ENCODE peak calls at places on chromosomes 6 and 20, in seven cellular contexts. One of them, this sample, is unnamed.

GRCh38 chr6:3356056-3356823 is 97.5 kb downstream of the PSMG4 start:
- DNase-seq in H7: peak
- DNase-seq in SJSA1: peak
- DNase-seq in pancreas: peak
- DNase-seq in heart right ventricle: peak
- DNase-seq in CD8-positive, alpha-beta memory T cell: peak
- DNase-seq in right cardiac atrium: peak
- DNase-seq in this sample: peak

GRCh38 chr6:10451828-10452509 is 37.1 kb upstream of the TFAP2A start:
- DNase-seq in H7: no peak
- DNase-seq in CD8-positive, alpha-beta memory T cell: no peak
- DNase-seq in heart right ventricle: no peak
- DNase-seq in SJSA1: peak
- DNase-seq in right cardiac atrium: no peak
- DNase-seq in pancreas: no peak
- DNase-seq in this sample: peak

GRCh38 chr6:106381871-106382270 is 21.4 kb downstream of the CRYBG1 start:
- DNase-seq in H7: no peak
- DNase-seq in pancreas: no peak
- DNase-seq in CD8-positive, alpha-beta memory T cell: no peak
- DNase-seq in heart right ventricle: no peak
- DNase-seq in right cardiac atrium: no peak
- DNase-seq in SJSA1: no peak
- DNase-seq in this sample: peak

GRCh38 chr6:107716688-107717089 is 107.4 kb downstream of the SCML4 start:
- DNase-seq in H7: peak
- DNase-seq in pancreas: no peak
- DNase-seq in SJSA1: no peak
- DNase-seq in right cardiac atrium: no peak
- DNase-seq in heart right ventricle: no peak
- DNase-seq in CD8-positive, alpha-beta memory T cell: peak
- DNase-seq in this sample: peak

GRCh38 chr6:137493218-137494038 is 766 bp downstream of the OLIG3 start:
- DNase-seq in SJSA1: no peak
- DNase-seq in pancreas: peak
- DNase-seq in H7: peak
- DNase-seq in CD8-positive, alpha-beta memory T cell: no peak
- DNase-seq in heart right ventricle: no peak
- DNase-seq in right cardiac atrium: no peak
- DNase-seq in this sample: no peak

GRCh38 chr6:25136879-25137278 is 142.3 kb upstream of the CARMIL1 start:
- DNase-seq in heart right ventricle: no peak
- DNase-seq in right cardiac atrium: no peak
- DNase-seq in pancreas: no peak
- DNase-seq in SJSA1: no peak
- DNase-seq in CD8-positive, alpha-beta memory T cell: no peak
- DNase-seq in H7: no peak
- DNase-seq in this sample: no peak

GRCh38 chr6:48983377-48983776 is 479.7 kb downstream of the MMUT start:
- DNase-seq in SJSA1: no peak
- DNase-seq in heart right ventricle: no peak
- DNase-seq in H7: no peak
- DNase-seq in right cardiac atrium: peak
- DNase-seq in CD8-positive, alpha-beta memory T cell: no peak
- DNase-seq in pancreas: no peak
- DNase-seq in this sample: no peak

GRCh38 chr6:84059082-84059481 is 25.5 kb downstream of the MRAP2 start:
- DNase-seq in heart right ventricle: no peak
- DNase-seq in H7: no peak
- DNase-seq in right cardiac atrium: no peak
- DNase-seq in pancreas: no peak
- DNase-seq in CD8-positive, alpha-beta memory T cell: no peak
- DNase-seq in SJSA1: no peak
- DNase-seq in this sample: no peak

GRCh38 chr6:683742-684440 is 9.0 kb downstream of the EXOC2 start:
- DNase-seq in right cardiac atrium: peak
- DNase-seq in H7: peak
- DNase-seq in CD8-positive, alpha-beta memory T cell: no peak
- DNase-seq in heart right ventricle: no peak
- DNase-seq in pancreas: no peak
- DNase-seq in SJSA1: peak
- DNase-seq in this sample: no peak

GRCh38 chr20:62768815-62769287 is 27.4 kb upstream of the MRGBP start:
- DNase-seq in heart right ventricle: peak
- DNase-seq in pancreas: peak
- DNase-seq in CD8-positive, alpha-beta memory T cell: no peak
- DNase-seq in H7: no peak
- DNase-seq in right cardiac atrium: peak
- DNase-seq in SJSA1: no peak
- DNase-seq in this sample: peak

GRCh38 chr6:56860466-56860865 is 94.4 kb upstream of the BEND6 start:
- DNase-seq in SJSA1: no peak
- DNase-seq in CD8-positive, alpha-beta memory T cell: no peak
- DNase-seq in right cardiac atrium: no peak
- DNase-seq in pancreas: no peak
- DNase-seq in H7: no peak
- DNase-seq in heart right ventricle: no peak
- DNase-seq in this sample: peak

GRCh38 chr6:158143700-158144099 is 24.4 kb downstream of the SERAC1 start:
- DNase-seq in right cardiac atrium: no peak
- DNase-seq in CD8-positive, alpha-beta memory T cell: no peak
- DNase-seq in heart right ventricle: no peak
- DNase-seq in SJSA1: no peak
- DNase-seq in H7: peak
- DNase-seq in pancreas: no peak
- DNase-seq in this sample: no peak

GRCh38 chr6:99501762-99502161 is 13.5 kb downstream of the USP45 start:
- DNase-seq in heart right ventricle: no peak
- DNase-seq in CD8-positive, alpha-beta memory T cell: no peak
- DNase-seq in pancreas: no peak
- DNase-seq in right cardiac atrium: no peak
- DNase-seq in H7: no peak
- DNase-seq in SJSA1: no peak
- DNase-seq in this sample: no peak

GRCh38 chr6:121660277-121660676 is 224.8 kb downstream of the GJA1 start:
- DNase-seq in pancreas: no peak
- DNase-seq in H7: no peak
- DNase-seq in right cardiac atrium: no peak
- DNase-seq in SJSA1: no peak
- DNase-seq in heart right ventricle: no peak
- DNase-seq in CD8-positive, alpha-beta memory T cell: no peak
- DNase-seq in this sample: no peak

GRCh38 chr6:10720229-10720959 is 2.5 kb upstream of the TMEM14C start:
- DNase-seq in CD8-positive, alpha-beta memory T cell: peak
- DNase-seq in SJSA1: peak
- DNase-seq in heart right ventricle: peak
- DNase-seq in H7: peak
- DNase-seq in right cardiac atrium: peak
- DNase-seq in pancreas: peak
- DNase-seq in this sample: peak

GRCh38 chr20:34538671-34539123 is 19.8 kb upstream of the MAP1LC3A start:
- DNase-seq in H7: peak
- DNase-seq in right cardiac atrium: peak
- DNase-seq in heart right ventricle: peak
- DNase-seq in pancreas: peak
- DNase-seq in SJSA1: no peak
- DNase-seq in CD8-positive, alpha-beta memory T cell: peak
- DNase-seq in this sample: peak

GRCh38 chr20:24638546-24639166 is 169.2 kb downstream of the SYNDIG1 start:
- DNase-seq in CD8-positive, alpha-beta memory T cell: no peak
- DNase-seq in SJSA1: peak
- DNase-seq in heart right ventricle: no peak
- DNase-seq in pancreas: no peak
- DNase-seq in right cardiac atrium: no peak
- DNase-seq in H7: no peak
- DNase-seq in this sample: no peak

GRCh38 chr6:85644374-85644762 is 1.7 kb upstream of the SYNCRIP start:
- DNase-seq in H7: no peak
- DNase-seq in SJSA1: no peak
- DNase-seq in right cardiac atrium: no peak
- DNase-seq in heart right ventricle: no peak
- DNase-seq in CD8-positive, alpha-beta memory T cell: no peak
- DNase-seq in pancreas: no peak
- DNase-seq in this sample: no peak

GRCh38 chr20:22833851-22834250 is 201.3 kb upstream of the SSTR4 start:
- DNase-seq in H7: no peak
- DNase-seq in heart right ventricle: no peak
- DNase-seq in SJSA1: no peak
- DNase-seq in pancreas: no peak
- DNase-seq in right cardiac atrium: no peak
- DNase-seq in CD8-positive, alpha-beta memory T cell: no peak
- DNase-seq in this sample: no peak

DNA sequence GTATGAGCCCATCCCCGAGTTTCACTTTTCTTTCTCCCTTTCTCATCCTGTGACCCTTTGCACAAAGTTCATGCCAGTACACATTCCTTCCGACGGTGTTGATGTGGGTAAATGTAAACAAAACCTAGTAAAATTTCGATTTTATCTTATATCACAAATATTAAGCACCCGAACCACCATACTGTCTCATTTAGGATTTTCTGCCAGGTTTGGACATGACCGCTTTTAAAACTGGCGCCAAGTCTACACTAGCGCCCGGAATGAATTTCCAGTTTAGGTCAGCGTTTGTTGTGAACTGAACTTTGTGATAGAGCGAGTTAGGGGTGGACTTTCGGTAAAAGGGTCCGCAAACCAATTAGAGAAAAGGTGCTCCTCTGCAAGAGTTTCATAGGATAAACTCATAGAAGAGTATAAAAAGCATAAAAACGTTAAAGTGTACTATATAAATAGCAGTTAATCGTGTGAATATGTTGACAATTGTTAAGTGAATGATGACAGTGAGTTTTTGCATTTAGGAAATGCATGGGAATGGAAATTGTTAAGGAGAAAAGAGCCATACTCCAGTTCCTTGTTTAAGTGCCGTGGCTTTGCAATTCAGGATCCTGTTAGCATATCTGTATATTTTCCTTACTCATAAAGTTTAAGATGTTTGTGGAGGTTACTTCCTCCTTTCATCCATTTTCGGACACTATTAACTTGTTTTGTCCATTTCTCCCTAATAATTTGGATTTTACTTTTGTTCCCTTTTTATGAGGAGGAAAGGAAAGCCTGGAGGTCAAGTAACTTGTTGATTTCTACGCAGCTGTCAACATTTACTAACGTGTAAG is 967 bp downstream of the AKAP7 start:
- DNase-seq in pancreas: no peak
- DNase-seq in CD8-positive, alpha-beta memory T cell: no peak
- DNase-seq in H7: no peak
- DNase-seq in right cardiac atrium: peak
- DNase-seq in SJSA1: no peak
- DNase-seq in heart right ventricle: no peak
- DNase-seq in this sample: no peak
- H3K4me3 ChIP-seq in pancreas: peak
- H3K4me3 ChIP-seq in CD8-positive, alpha-beta memory T cell: peak
- H3K4me3 ChIP-seq in H7: peak
- H3K4me3 ChIP-seq in right cardiac atrium: peak
- H3K4me3 ChIP-seq in SJSA1: peak
- H3K4me3 ChIP-seq in heart right ventricle: peak
- H3K4me3 ChIP-seq in this sample: peak

DNA sequence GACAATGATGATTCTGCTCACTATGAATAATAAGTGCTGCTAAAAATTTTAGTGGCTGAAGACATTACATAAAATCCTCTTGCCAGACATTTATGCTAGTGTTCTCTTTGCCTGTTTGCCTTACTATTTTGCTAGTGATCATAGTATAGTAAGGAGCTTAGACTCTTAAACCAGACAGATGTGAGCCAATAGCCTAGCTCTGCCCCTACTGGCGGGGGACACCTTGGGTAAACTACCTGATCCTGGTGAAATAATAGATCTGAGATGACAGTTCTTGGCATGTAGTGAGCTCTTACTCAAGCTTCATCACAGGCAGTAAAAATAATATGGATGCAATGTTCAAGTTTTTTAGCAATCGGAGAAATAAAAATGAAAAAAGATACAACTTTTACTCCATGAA is 18.8 kb downstream of the ENPP3 start:
- DNase-seq in CD8-positive, alpha-beta memory T cell: no peak
- DNase-seq in heart right ventricle: no peak
- DNase-seq in right cardiac atrium: no peak
- DNase-seq in H7: no peak
- DNase-seq in pancreas: no peak
- DNase-seq in SJSA1: no peak
- DNase-seq in this sample: no peak
- H3K4me3 ChIP-seq in CD8-positive, alpha-beta memory T cell: no peak
- H3K4me3 ChIP-seq in heart right ventricle: no peak
- H3K4me3 ChIP-seq in right cardiac atrium: no peak
- H3K4me3 ChIP-seq in H7: no peak
- H3K4me3 ChIP-seq in pancreas: no peak
- H3K4me3 ChIP-seq in SJSA1: no peak
- H3K4me3 ChIP-seq in this sample: no peak

DNA sequence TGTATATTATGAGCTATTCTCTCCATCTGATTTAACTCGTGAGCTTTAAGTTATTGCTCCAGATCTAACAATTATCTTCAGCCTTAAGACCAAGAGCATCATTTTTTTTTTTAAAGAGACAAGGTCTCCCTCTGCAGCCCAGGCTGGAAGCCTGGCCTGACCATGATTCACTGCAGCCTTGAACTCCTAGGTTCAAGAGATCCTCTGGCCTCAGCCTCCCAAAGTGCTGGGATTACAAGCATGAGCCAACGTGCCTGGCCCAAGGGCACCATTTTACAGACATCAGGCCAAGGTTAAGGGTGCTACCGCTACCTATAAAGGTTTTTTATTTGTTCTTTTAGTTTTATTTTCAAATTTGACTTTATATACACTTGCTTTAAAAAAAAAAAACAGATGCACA is 2.3 kb downstream of the SUPT3H start:
- DNase-seq in heart right ventricle: no peak
- DNase-seq in right cardiac atrium: no peak
- DNase-seq in CD8-positive, alpha-beta memory T cell: no peak
- DNase-seq in SJSA1: no peak
- DNase-seq in H7: no peak
- DNase-seq in pancreas: no peak
- DNase-seq in this sample: no peak
- H3K4me3 ChIP-seq in heart right ventricle: no peak
- H3K4me3 ChIP-seq in right cardiac atrium: no peak
- H3K4me3 ChIP-seq in CD8-positive, alpha-beta memory T cell: no peak
- H3K4me3 ChIP-seq in SJSA1: no peak
- H3K4me3 ChIP-seq in H7: no peak
- H3K4me3 ChIP-seq in pancreas: no peak
- H3K4me3 ChIP-seq in this sample: no peak

DNA sequence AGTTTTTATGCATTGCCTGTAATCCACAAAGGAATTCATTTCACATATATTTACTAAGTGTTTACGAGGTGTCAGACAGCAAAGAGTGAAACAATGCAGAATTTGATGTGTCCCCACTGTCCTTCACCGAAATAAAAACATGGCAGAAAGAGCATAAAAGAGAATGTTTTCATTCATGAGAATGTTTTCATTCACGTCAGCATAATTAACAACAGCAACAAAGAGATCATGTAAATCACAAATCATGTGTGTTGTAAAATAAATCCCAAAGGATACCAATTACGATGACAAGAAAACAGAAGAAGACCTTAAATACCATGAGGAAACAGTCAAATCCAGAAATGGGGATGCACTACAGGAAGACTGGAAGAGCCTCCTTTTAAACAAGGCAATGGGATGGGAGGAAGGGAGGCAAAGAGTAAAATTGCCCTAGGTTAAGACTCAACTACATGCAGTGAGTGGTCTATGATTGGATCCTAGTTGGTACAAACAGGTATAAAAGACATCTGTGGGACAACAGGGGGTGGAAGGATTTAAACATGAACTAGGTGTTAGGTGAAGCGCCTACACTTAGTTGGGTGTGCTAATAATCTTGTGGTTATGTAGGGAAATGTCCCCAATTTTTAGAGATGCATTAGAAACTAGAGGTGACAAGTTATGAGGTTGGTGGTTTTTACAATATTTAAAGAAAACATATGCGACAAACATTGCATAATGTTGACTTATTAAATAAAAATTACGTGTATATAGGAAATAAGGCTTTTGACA is 1.5 kb downstream of the ZSCAN31 start:
- DNase-seq in pancreas: no peak
- DNase-seq in CD8-positive, alpha-beta memory T cell: no peak
- DNase-seq in heart right ventricle: no peak
- DNase-seq in SJSA1: no peak
- DNase-seq in H7: no peak
- DNase-seq in right cardiac atrium: no peak
- DNase-seq in this sample: no peak
- H3K4me3 ChIP-seq in pancreas: peak
- H3K4me3 ChIP-seq in CD8-positive, alpha-beta memory T cell: peak
- H3K4me3 ChIP-seq in heart right ventricle: peak
- H3K4me3 ChIP-seq in SJSA1: no peak
- H3K4me3 ChIP-seq in H7: no peak
- H3K4me3 ChIP-seq in right cardiac atrium: peak
- H3K4me3 ChIP-seq in this sample: no peak